ENCODE peak calls at places on chromosomes 3 and 15, in eight cellular contexts. Q is endothelial cell of umbilical vein, D is HepG2, J is HCT116, L is iPS DF 6.9, Y is ovary, A is pancreas, E is RWPE2. H is an unnamed sample. For H3K4me1, the result is how much of the 10 kb centered on the place peaks cover.

GRCh38 chr15:82709081-82709420 is 624 bp downstream of the AP3B2 start:
- DNase-seq in Q (no peak), D (no peak), J (no peak), L (no peak), Y (no peak), A (no peak), E (no peak), H (no peak)

GRCh38 chr3:14457999-14458398 is 55.6 kb downstream of the SLC6A6 start:
- DNase-seq in Q (no peak), D (no peak), J (no peak), L (peak), Y (no peak), A (no peak), E (no peak), H (peak)

GRCh38 chr3:177640319-177640997 is 443.2 kb upstream of the TBL1XR1 start:
- DNase-seq in Q (no peak), D (no peak), J (no peak), L (no peak), Y (no peak), A (peak), E (no peak), H (no peak)

GRCh38 chr3:118472586-118472985 is 562.1 kb downstream of the IGSF11 start:
- DNase-seq in Q (no peak), D (no peak), J (no peak), L (no peak), Y (no peak), A (no peak), E (no peak), H (no peak)

GRCh38 chr15:83838763-83839162 is 184.8 kb downstream of the ADAMTSL3 start:
- DNase-seq in Q (no peak), D (no peak), J (no peak), L (no peak), Y (no peak), A (no peak), E (no peak), H (no peak)

GRCh38 chr3:195829897-195830254 is 18.1 kb upstream of the MUC4 start:
- DNase-seq in Q (no peak), D (no peak), J (no peak), L (no peak), Y (no peak), A (no peak), E (no peak), H (no peak)

GRCh38 chr3:151318313-151318712 is 1.7 kb upstream of the GPR87 start:
- DNase-seq in Q (no peak), D (no peak), J (no peak), L (no peak), Y (no peak), A (no peak), E (no peak), H (no peak)

GRCh38 chr15:59846100-59846499 is 157.0 kb upstream of the BNIP2 start:
- DNase-seq in Q (no peak), D (no peak), J (no peak), L (no peak), Y (no peak), A (no peak), E (no peak), H (no peak)

GRCh38 chr3:133256787-133257483 is 142.9 kb upstream of the BFSP2 start:
- DNase-seq in Q (peak), D (no peak), J (no peak), L (no peak), Y (no peak), A (no peak), E (no peak), H (no peak)

GRCh38 chr15:75107905-75108838 is 84.8 kb downstream of the PPCDC start:
- DNase-seq in Q (peak), D (peak), J (peak), L (no peak), Y (no peak), A (no peak), E (peak), H (peak)

GRCh38 chr15:73994912-73995622 is 551 bp downstream of the PML start:
- DNase-seq in Q (no peak), D (no peak), J (no peak), L (no peak), Y (peak), A (no peak), E (no peak), H (no peak)

GRCh38 chr15:70713547-70714414 is 49.6 kb downstream of the UACA start:
- DNase-seq in Q (peak), D (no peak), J (no peak), L (no peak), Y (no peak), A (no peak), E (no peak), H (no peak)

GRCh38 chr15:81909229-81910087 is 136.4 kb downstream of the MEX3B start:
- DNase-seq in Q (no peak), D (no peak), J (no peak), L (no peak), Y (no peak), A (no peak), E (no peak), H (no peak)

GRCh38 chr3:27319304-27319703 is 49.9 kb downstream of the NEK10 start:
- DNase-seq in Q (no peak), D (peak), J (no peak), L (no peak), Y (no peak), A (no peak), E (no peak), H (no peak)

GRCh38 chr3:72162649-72163184 is 377.8 kb upstream of the PROK2 start:
- DNase-seq in Q (no peak), D (no peak), J (no peak), L (no peak), Y (no peak), A (no peak), E (no peak), H (no peak)

GRCh38 chr15:90828111-90828510 is 40.3 kb upstream of the FURIN start:
- DNase-seq in Q (no peak), D (no peak), J (no peak), L (no peak), Y (no peak), A (no peak), E (no peak), H (no peak)
- H3K4me1 ChIP-seq in Q (under half), D (under half), J (under half), L (under half), Y (under half), A (under half), E (under half), H (under half)

GRCh38 chr15:86162676-86163075 is 83.0 kb downstream of the AGBL1 start:
- DNase-seq in Q (no peak), D (no peak), J (no peak), L (no peak), Y (no peak), A (no peak), E (no peak), H (no peak)
- H3K27ac ChIP-seq in Q (no peak), D (no peak), J (no peak), L (no peak), Y (no peak), A (no peak), E (no peak), H (no peak)

GRCh38 chr15:50260969-50261496 is 4.5 kb downstream of the HDC start:
- DNase-seq in Q (no peak), D (peak), J (no peak), L (no peak), Y (no peak), A (no peak), E (no peak), H (no peak)
- H3K4me1 ChIP-seq in Q (under half), D (under half), J (under half), L (under half), Y (under half), A (under half), E (under half), H (under half)

DNA sequence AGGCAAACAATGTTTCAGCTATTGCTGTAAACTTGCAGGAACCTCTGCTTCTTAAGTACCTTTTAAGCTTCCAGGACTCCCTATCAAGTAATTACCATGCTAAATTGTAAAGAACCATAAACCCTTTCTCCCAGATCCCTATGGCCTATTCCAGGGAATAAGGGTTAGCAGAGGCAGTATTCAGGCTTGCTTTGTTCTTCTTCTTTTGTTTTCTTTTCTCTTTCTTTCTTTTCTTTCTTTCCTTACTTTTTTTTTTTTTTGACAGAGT is 2.8 kb upstream of the CEP97 start:
- DNase-seq in Q (no peak), D (no peak), J (no peak), L (no peak), Y (no peak), A (no peak), E (no peak), H (no peak)
- H3K27ac ChIP-seq in Q (no peak), D (no peak), J (no peak), L (no peak), Y (no peak), A (no peak), E (peak), H (peak)

DNA sequence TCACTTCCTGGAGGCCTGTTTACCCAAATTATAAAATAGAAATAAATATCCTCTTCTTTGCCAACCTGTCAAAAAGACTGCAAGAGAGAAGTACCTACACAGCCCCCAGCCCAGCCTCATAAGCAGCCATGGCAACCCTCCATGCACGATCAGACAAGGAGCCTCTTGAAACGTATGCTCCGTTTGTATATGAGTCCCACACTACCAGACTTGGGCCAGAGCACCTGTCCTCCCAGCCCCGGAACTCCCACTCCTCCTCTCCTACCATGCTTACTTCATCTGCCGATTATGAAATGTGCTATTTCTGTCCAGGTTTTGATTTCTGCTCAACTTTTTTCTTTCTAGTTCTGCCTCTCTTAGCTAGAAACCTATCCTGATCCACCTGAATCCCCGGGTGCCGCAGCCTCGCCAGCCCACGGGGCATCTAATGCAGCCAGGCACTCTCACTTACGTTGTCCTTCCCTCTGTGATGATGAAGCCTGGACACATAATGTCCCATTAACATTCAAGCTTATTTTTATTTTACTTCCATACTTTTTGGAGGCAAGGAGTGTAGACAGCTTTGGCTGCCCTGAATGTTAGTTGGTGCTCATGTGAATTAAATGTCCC is 73.8 kb downstream of the MB21D2 start:
- DNase-seq in Q (no peak), D (no peak), J (no peak), L (no peak), Y (no peak), A (no peak), E (no peak), H (no peak)
- H3K4me1 ChIP-seq in Q (under half), D (under half), J (under half), L (under half), Y (under half), A (under half), E (under half), H (under half)

DNA sequence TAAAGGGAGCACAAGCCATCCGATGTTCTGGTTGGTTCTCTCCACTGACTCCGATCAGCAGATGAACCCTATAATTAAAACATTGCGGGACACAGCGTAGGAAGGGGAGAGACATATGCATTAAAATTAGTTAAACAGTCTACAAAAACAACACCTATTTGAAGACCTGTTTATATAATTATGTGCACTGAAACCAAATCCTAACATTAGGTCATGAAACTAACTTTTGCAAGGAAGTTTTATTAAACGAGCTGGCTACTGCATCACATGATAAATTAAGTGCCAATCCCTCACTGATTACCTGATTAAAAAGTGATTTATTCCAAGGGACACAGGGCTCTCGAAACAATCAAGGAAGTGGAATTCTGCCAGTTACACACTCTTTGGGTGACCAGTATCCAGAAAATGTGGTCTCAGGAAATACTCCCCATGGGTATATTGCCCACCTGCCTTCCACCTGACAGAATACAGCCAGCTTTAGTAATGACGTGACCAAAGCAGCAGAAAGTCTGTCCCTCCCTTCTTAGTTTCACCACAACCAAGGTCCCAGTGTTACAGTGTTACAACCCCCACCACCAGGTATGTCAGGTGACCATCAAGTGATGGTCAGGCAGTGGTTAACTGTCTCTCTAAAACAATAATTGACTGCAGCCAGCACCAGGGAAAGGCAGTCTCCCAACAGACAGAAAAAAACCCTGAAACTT is 69.5 kb downstream of the HERC1 start:
- DNase-seq in Q (no peak), D (no peak), J (no peak), L (no peak), Y (no peak), A (no peak), E (no peak), H (no peak)
- H3K27ac ChIP-seq in Q (no peak), D (no peak), J (no peak), L (peak), Y (no peak), A (no peak), E (peak), H (no peak)

GRCh38 chr15:29871401-29871800 is 49.1 kb upstream of the TJP1 start:
- DNase-seq in Q (peak), D (no peak), J (no peak), L (no peak), Y (peak), A (peak), E (no peak), H (peak)
- H3K4me1 ChIP-seq in Q (under half), D (under half), J (under half), L (under half), Y (under half), A (under half), E (under half), H (under half)

DNA sequence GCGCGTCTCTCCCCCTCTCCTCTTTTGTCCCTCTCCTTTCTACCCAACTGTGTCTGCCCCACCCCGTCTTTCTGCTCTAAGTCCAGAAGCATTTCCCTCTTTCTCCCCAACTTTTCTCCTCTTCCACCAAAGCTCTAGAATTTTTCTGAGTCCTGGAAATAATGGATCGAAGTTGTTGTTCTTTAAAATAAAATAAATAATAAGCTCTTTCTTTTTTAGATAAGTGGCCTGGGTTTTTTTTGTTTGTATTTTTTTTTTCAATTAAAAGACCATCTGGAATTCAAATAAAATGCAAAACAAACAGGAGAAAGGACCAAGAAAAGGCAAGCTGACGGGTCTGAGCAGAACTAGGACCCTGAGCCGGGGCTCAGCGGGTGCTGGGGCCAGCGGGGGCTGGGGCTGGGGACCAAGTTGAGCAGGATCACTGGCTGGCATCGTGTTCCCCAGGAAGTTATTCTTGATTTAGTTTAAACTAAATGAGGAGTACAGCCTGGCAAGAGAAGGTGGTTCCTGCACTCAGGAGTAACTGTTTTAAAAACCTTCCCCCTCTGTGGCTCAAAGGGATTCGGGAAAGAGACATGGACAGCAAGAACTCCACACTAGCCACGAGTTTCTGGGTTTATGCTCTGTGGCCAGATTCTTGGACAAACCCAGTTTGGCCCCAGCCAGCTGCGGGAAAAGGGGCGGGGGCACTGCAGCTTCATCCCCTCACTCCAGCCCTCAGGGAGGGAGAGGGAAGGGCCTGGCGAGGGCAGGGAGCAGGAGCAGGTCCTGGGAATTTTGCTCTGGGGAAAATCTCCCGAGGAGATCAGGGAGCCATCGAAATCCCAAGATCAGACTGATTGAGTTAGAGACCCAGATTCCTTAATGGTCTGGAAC is 8.4 kb downstream of the GATA2 start:
- DNase-seq in Q (peak), D (no peak), J (no peak), L (no peak), Y (no peak), A (peak), E (no peak), H (peak)
- H3K27ac ChIP-seq in Q (peak), D (no peak), J (no peak), L (no peak), Y (no peak), A (no peak), E (no peak), H (peak)

GRCh38 chr3:38583688-38584087 is 65.8 kb downstream of the SCN5A start:
- DNase-seq in Q (no peak), D (no peak), J (no peak), L (no peak), Y (no peak), A (no peak), E (no peak), H (no peak)

GRCh38 chr3:38582941-38583645 is 66.4 kb downstream of the SCN5A start:
- DNase-seq in Q (no peak), D (no peak), J (no peak), L (no peak), Y (no peak), A (no peak), E (peak), H (no peak)

GRCh38 chr3:38580450-38581382 is 68.8 kb downstream of the SCN5A start:
- DNase-seq in Q (no peak), D (no peak), J (no peak), L (no peak), Y (no peak), A (no peak), E (no peak), H (no peak)

GRCh38 chr3:38582316-38582715 is 67.2 kb downstream of the SCN5A start:
- DNase-seq in Q (no peak), D (no peak), J (no peak), L (no peak), Y (no peak), A (no peak), E (peak), H (no peak)

GRCh38 chr3:38581774-38582173 is 67.7 kb downstream of the SCN5A start:
- DNase-seq in Q (no peak), D (no peak), J (no peak), L (no peak), Y (no peak), A (no peak), E (no peak), H (no peak)
- H3K4me1 ChIP-seq in Q (under half), D (under half), J (under half), L (under half), Y (under half), A (under half), E (under half), H (under half)

GRCh38 chr3:168162172-168162571 is 66.4 kb upstream of the GOLIM4 start:
- DNase-seq in Q (no peak), D (no peak), J (no peak), L (no peak), Y (no peak), A (no peak), E (no peak), H (no peak)

GRCh38 chr3:168157903-168158302 is 62.2 kb upstream of the GOLIM4 start:
- DNase-seq in Q (no peak), D (no peak), J (no peak), L (no peak), Y (no peak), A (no peak), E (no peak), H (no peak)

GRCh38 chr3:168159473-168159872 is 63.7 kb upstream of the GOLIM4 start:
- DNase-seq in Q (no peak), D (no peak), J (no peak), L (no peak), Y (no peak), A (no peak), E (no peak), H (no peak)

GRCh38 chr3:168165390-168166269 is 69.9 kb upstream of the GOLIM4 start:
- DNase-seq in Q (peak), D (peak), J (peak), L (peak), Y (no peak), A (no peak), E (no peak), H (no peak)

DNA sequence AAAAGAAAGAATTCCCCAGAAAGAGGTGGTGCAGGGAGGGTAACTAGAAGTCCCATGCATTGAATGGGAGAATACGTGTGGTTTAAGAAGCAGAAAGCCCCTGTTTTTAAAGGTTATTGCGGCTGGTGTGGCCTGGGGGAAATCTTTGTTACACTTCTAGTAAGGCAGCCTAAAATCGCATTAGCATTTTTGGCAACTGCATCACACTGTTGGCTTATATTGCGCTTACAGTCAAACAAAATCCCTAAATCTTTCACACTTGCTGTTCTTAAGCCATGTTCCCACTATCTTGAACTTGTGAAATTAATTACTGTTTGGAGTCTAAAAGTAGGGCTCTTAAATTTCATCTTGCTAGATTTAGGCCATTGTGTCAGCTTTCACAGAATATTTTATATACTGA is 66.0 kb upstream of the GOLIM4 start:
- DNase-seq in Q (no peak), D (no peak), J (no peak), L (no peak), Y (no peak), A (no peak), E (no peak), H (no peak)
- H3K27ac ChIP-seq in Q (no peak), D (no peak), J (no peak), L (no peak), Y (no peak), A (no peak), E (no peak), H (no peak)

H was measured in heart left ventricle.